ENCODE peak calls at places on chromosomes 7 and 10, in nine cellular contexts. One of them, this sample, is unnamed.

GRCh38 chr7:124784879-124785818 is 19.6 kb upstream of the GPR37 start:
- DNase-seq in vagina: no peak
- DNase-seq in Panc1: peak; percentile 55
- DNase-seq in CD4-positive, alpha-beta memory T cell: no peak
- DNase-seq in WERI-Rb-1: peak; percentile 48
- DNase-seq in cardiac muscle cell: peak; percentile 75
- DNase-seq in lung: no peak
- DNase-seq in upper lobe of left lung: peak; percentile 38
- DNase-seq in left ventricle myocardium inferior: no peak
- DNase-seq in this sample: peak; percentile 65

GRCh38 chr10:44016101-44016500 is 367.4 kb upstream of the ZNF32 start:
- DNase-seq in vagina: no peak
- DNase-seq in Panc1: no peak
- DNase-seq in CD4-positive, alpha-beta memory T cell: no peak
- DNase-seq in WERI-Rb-1: no peak
- DNase-seq in cardiac muscle cell: no peak
- DNase-seq in lung: no peak
- DNase-seq in upper lobe of left lung: no peak
- DNase-seq in left ventricle myocardium inferior: no peak
- DNase-seq in this sample: no peak

GRCh38 chr7:94701555-94701973 is 45.6 kb upstream of the SGCE start:
- DNase-seq in vagina: no peak
- DNase-seq in Panc1: no peak
- DNase-seq in CD4-positive, alpha-beta memory T cell: no peak
- DNase-seq in WERI-Rb-1: no peak
- DNase-seq in cardiac muscle cell: no peak
- DNase-seq in lung: no peak
- DNase-seq in upper lobe of left lung: no peak
- DNase-seq in left ventricle myocardium inferior: no peak
- DNase-seq in this sample: no peak

GRCh38 chr10:117663750-117664149 is 121.2 kb downstream of the EMX2 start:
- DNase-seq in vagina: peak; percentile 22
- DNase-seq in Panc1: peak; percentile 41
- DNase-seq in CD4-positive, alpha-beta memory T cell: no peak
- DNase-seq in WERI-Rb-1: no peak
- DNase-seq in cardiac muscle cell: no peak
- DNase-seq in lung: no peak
- DNase-seq in upper lobe of left lung: no peak
- DNase-seq in left ventricle myocardium inferior: no peak
- DNase-seq in this sample: no peak

GRCh38 chr7:141697211-141697871 is 4.6 kb downstream of the DENND11 start:
- DNase-seq in vagina: no peak
- DNase-seq in Panc1: no peak
- DNase-seq in CD4-positive, alpha-beta memory T cell: no peak
- DNase-seq in WERI-Rb-1: no peak
- DNase-seq in cardiac muscle cell: no peak
- DNase-seq in lung: no peak
- DNase-seq in upper lobe of left lung: no peak
- DNase-seq in left ventricle myocardium inferior: no peak
- DNase-seq in this sample: peak; percentile 11

GRCh38 chr7:92854501-92855238 is 18.3 kb upstream of the CDK6 start:
- DNase-seq in vagina: no peak
- DNase-seq in Panc1: no peak
- DNase-seq in CD4-positive, alpha-beta memory T cell: no peak
- DNase-seq in WERI-Rb-1: no peak
- DNase-seq in cardiac muscle cell: no peak
- DNase-seq in lung: no peak
- DNase-seq in upper lobe of left lung: no peak
- DNase-seq in left ventricle myocardium inferior: no peak
- DNase-seq in this sample: no peak

GRCh38 chr7:5643280-5643679 is 138.2 kb downstream of the RNF216 start:
- DNase-seq in vagina: no peak
- DNase-seq in Panc1: no peak
- DNase-seq in CD4-positive, alpha-beta memory T cell: peak; percentile 35
- DNase-seq in WERI-Rb-1: no peak
- DNase-seq in cardiac muscle cell: no peak
- DNase-seq in lung: no peak
- DNase-seq in upper lobe of left lung: peak; percentile 44
- DNase-seq in left ventricle myocardium inferior: peak; percentile 47
- DNase-seq in this sample: no peak

GRCh38 chr7:44565097-44565794 is 8.5 kb downstream of the DDX56 start:
- DNase-seq in vagina: no peak
- DNase-seq in Panc1: peak; percentile 48
- DNase-seq in CD4-positive, alpha-beta memory T cell: peak; percentile 58
- DNase-seq in WERI-Rb-1: peak; percentile 69
- DNase-seq in cardiac muscle cell: peak; percentile 74
- DNase-seq in lung: peak; percentile 60
- DNase-seq in upper lobe of left lung: peak; percentile 72
- DNase-seq in left ventricle myocardium inferior: peak; percentile 67
- DNase-seq in this sample: no peak

GRCh38 chr10:4595920-4596319 is 230.1 kb upstream of the AKR1E2 start:
- DNase-seq in vagina: no peak
- DNase-seq in Panc1: no peak
- DNase-seq in CD4-positive, alpha-beta memory T cell: no peak
- DNase-seq in WERI-Rb-1: no peak
- DNase-seq in cardiac muscle cell: no peak
- DNase-seq in lung: no peak
- DNase-seq in upper lobe of left lung: no peak
- DNase-seq in left ventricle myocardium inferior: no peak
- DNase-seq in this sample: no peak

GRCh38 chr10:38054361-38054797 is 39.8 kb upstream of the ZNF37A start:
- DNase-seq in vagina: no peak
- DNase-seq in Panc1: no peak
- DNase-seq in CD4-positive, alpha-beta memory T cell: no peak
- DNase-seq in WERI-Rb-1: no peak
- DNase-seq in cardiac muscle cell: no peak
- DNase-seq in lung: no peak
- DNase-seq in upper lobe of left lung: no peak
- DNase-seq in left ventricle myocardium inferior: no peak
- DNase-seq in this sample: peak; percentile 62

GRCh38 chr10:9634466-9634865 is 1383.2 kb upstream of the CELF2 start:
- DNase-seq in vagina: no peak
- DNase-seq in Panc1: no peak
- DNase-seq in CD4-positive, alpha-beta memory T cell: no peak
- DNase-seq in WERI-Rb-1: no peak
- DNase-seq in cardiac muscle cell: no peak
- DNase-seq in lung: no peak
- DNase-seq in upper lobe of left lung: no peak
- DNase-seq in left ventricle myocardium inferior: no peak
- DNase-seq in this sample: peak; percentile 67

GRCh38 chr7:117816727-117817126 is 56.5 kb downstream of the CTTNBP2 start:
- DNase-seq in vagina: no peak
- DNase-seq in Panc1: no peak
- DNase-seq in CD4-positive, alpha-beta memory T cell: no peak
- DNase-seq in WERI-Rb-1: no peak
- DNase-seq in cardiac muscle cell: no peak
- DNase-seq in lung: no peak
- DNase-seq in upper lobe of left lung: no peak
- DNase-seq in left ventricle myocardium inferior: no peak
- DNase-seq in this sample: no peak

GRCh38 chr10:86355571-86356038 is 11.0 kb downstream of the GRID1 start:
- DNase-seq in vagina: no peak
- DNase-seq in Panc1: no peak
- DNase-seq in CD4-positive, alpha-beta memory T cell: no peak
- DNase-seq in WERI-Rb-1: no peak
- DNase-seq in cardiac muscle cell: no peak
- DNase-seq in lung: peak; percentile 46
- DNase-seq in upper lobe of left lung: peak; percentile 51
- DNase-seq in left ventricle myocardium inferior: peak; percentile 59
- DNase-seq in this sample: no peak

GRCh38 chr7:143379607-143380263 is 1.4 kb upstream of the ZYX start:
- DNase-seq in vagina: no peak
- DNase-seq in Panc1: no peak
- DNase-seq in CD4-positive, alpha-beta memory T cell: no peak
- DNase-seq in WERI-Rb-1: no peak
- DNase-seq in cardiac muscle cell: no peak
- DNase-seq in lung: no peak
- DNase-seq in upper lobe of left lung: no peak
- DNase-seq in left ventricle myocardium inferior: no peak
- DNase-seq in this sample: no peak

GRCh38 chr7:148084138-148084537 is 506.4 kb upstream of the C7orf33 start:
- DNase-seq in vagina: no peak
- DNase-seq in Panc1: peak; percentile 25
- DNase-seq in CD4-positive, alpha-beta memory T cell: no peak
- DNase-seq in WERI-Rb-1: peak; percentile 69
- DNase-seq in cardiac muscle cell: peak; percentile 77
- DNase-seq in lung: no peak
- DNase-seq in upper lobe of left lung: peak; percentile 25
- DNase-seq in left ventricle myocardium inferior: no peak
- DNase-seq in this sample: no peak

GRCh38 chr7:132066776-132067175 is 509.5 kb downstream of the PLXNA4 start:
- DNase-seq in vagina: no peak
- DNase-seq in Panc1: no peak
- DNase-seq in CD4-positive, alpha-beta memory T cell: no peak
- DNase-seq in WERI-Rb-1: no peak
- DNase-seq in cardiac muscle cell: no peak
- DNase-seq in lung: no peak
- DNase-seq in upper lobe of left lung: no peak
- DNase-seq in left ventricle myocardium inferior: peak; percentile 68
- DNase-seq in this sample: no peak

DNA sequence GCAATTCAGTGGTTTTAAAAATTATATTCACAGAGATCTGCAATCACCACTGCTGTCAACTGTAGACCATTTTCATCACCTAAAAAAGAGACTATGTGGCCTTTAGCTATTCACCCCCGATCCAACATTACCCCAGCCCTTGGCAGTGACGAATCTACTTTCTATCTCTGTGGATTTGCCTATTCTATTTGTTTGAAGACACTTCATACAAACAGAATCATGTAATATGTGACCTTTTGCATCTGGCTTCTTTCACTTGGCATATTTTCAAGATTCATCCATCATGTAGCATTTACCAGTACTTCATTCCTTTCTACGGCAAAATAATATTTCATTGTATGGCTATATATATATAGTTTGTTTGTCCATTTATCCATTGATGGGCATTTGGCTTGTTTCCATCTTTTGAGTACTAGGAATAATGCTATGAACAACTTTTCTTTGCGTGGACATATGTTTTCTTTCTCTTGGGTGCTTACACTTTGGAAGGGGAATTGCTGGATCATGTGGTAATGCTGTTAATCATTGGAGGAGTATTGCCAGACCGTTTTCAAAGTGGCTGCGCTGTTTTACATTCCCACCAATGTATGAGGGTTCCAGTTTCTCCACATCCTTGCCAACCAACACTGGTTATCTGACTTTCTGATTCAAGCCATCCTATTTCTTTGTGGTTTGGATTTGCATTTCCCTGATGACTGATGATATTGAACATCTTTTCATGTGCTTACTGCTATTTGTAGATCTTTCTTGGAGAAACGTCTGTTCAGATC is 22.3 kb downstream of the ADAMTS14 start:
- DNase-seq in vagina: no peak
- DNase-seq in Panc1: no peak
- DNase-seq in CD4-positive, alpha-beta memory T cell: no peak
- DNase-seq in WERI-Rb-1: no peak
- DNase-seq in cardiac muscle cell: no peak
- DNase-seq in lung: no peak
- DNase-seq in upper lobe of left lung: no peak
- DNase-seq in left ventricle myocardium inferior: no peak
- DNase-seq in this sample: peak; percentile 75
- H3K27ac ChIP-seq in vagina: peak overlapping the region; percentile 3
- H3K27ac ChIP-seq in Panc1: no peak overlapping the region
- H3K27ac ChIP-seq in CD4-positive, alpha-beta memory T cell: no peak overlapping the region
- H3K27ac ChIP-seq in WERI-Rb-1: no peak overlapping the region
- H3K27ac ChIP-seq in cardiac muscle cell: no peak overlapping the region
- H3K27ac ChIP-seq in lung: no peak overlapping the region
- H3K27ac ChIP-seq in upper lobe of left lung: no peak overlapping the region
- H3K27ac ChIP-seq in left ventricle myocardium inferior: peak overlapping the region; percentile 28
- H3K27ac ChIP-seq in this sample: peak overlapping the region; percentile 52

GRCh38 chr10:12919574-12919973 is 81.9 kb downstream of the CCDC3 start:
- DNase-seq in vagina: peak; percentile 49
- DNase-seq in Panc1: no peak
- DNase-seq in CD4-positive, alpha-beta memory T cell: no peak
- DNase-seq in WERI-Rb-1: no peak
- DNase-seq in cardiac muscle cell: no peak
- DNase-seq in lung: no peak
- DNase-seq in upper lobe of left lung: no peak
- DNase-seq in left ventricle myocardium inferior: no peak
- DNase-seq in this sample: no peak

GRCh38 chr10:12922117-12922900 is 79.2 kb downstream of the CCDC3 start:
- DNase-seq in vagina: peak; percentile 49
- DNase-seq in Panc1: no peak
- DNase-seq in CD4-positive, alpha-beta memory T cell: no peak
- DNase-seq in WERI-Rb-1: no peak
- DNase-seq in cardiac muscle cell: no peak
- DNase-seq in lung: no peak
- DNase-seq in upper lobe of left lung: no peak
- DNase-seq in left ventricle myocardium inferior: no peak
- DNase-seq in this sample: no peak

GRCh38 chr10:12916587-12916986 is 84.9 kb downstream of the CCDC3 start:
- DNase-seq in vagina: peak; percentile 71
- DNase-seq in Panc1: no peak
- DNase-seq in CD4-positive, alpha-beta memory T cell: no peak
- DNase-seq in WERI-Rb-1: no peak
- DNase-seq in cardiac muscle cell: no peak
- DNase-seq in lung: no peak
- DNase-seq in upper lobe of left lung: no peak
- DNase-seq in left ventricle myocardium inferior: no peak
- DNase-seq in this sample: no peak

GRCh38 chr10:12924911-12925310 is 76.6 kb downstream of the CCDC3 start:
- DNase-seq in vagina: peak; percentile 78
- DNase-seq in Panc1: no peak
- DNase-seq in CD4-positive, alpha-beta memory T cell: no peak
- DNase-seq in WERI-Rb-1: no peak
- DNase-seq in cardiac muscle cell: no peak
- DNase-seq in lung: no peak
- DNase-seq in upper lobe of left lung: no peak
- DNase-seq in left ventricle myocardium inferior: no peak
- DNase-seq in this sample: no peak

GRCh38 chr10:12921163-12921562 is 80.3 kb downstream of the CCDC3 start:
- DNase-seq in vagina: peak; percentile 22
- DNase-seq in Panc1: no peak
- DNase-seq in CD4-positive, alpha-beta memory T cell: no peak
- DNase-seq in WERI-Rb-1: no peak
- DNase-seq in cardiac muscle cell: no peak
- DNase-seq in lung: no peak
- DNase-seq in upper lobe of left lung: no peak
- DNase-seq in left ventricle myocardium inferior: no peak
- DNase-seq in this sample: no peak
- H3K27ac ChIP-seq in vagina: no peak overlapping the region
- H3K27ac ChIP-seq in Panc1: no peak overlapping the region
- H3K27ac ChIP-seq in CD4-positive, alpha-beta memory T cell: no peak overlapping the region
- H3K27ac ChIP-seq in WERI-Rb-1: no peak overlapping the region
- H3K27ac ChIP-seq in cardiac muscle cell: no peak overlapping the region
- H3K27ac ChIP-seq in lung: no peak overlapping the region
- H3K27ac ChIP-seq in upper lobe of left lung: no peak overlapping the region
- H3K27ac ChIP-seq in left ventricle myocardium inferior: no peak overlapping the region
- H3K27ac ChIP-seq in this sample: no peak overlapping the region

GRCh38 chr10:84118395-84119006 is 20.8 kb upstream of the GHITM start:
- DNase-seq in vagina: no peak
- DNase-seq in Panc1: no peak
- DNase-seq in CD4-positive, alpha-beta memory T cell: no peak
- DNase-seq in WERI-Rb-1: no peak
- DNase-seq in cardiac muscle cell: no peak
- DNase-seq in lung: no peak
- DNase-seq in upper lobe of left lung: no peak
- DNase-seq in left ventricle myocardium inferior: no peak
- DNase-seq in this sample: no peak
- H3K27ac ChIP-seq in vagina: no peak overlapping the region
- H3K27ac ChIP-seq in Panc1: no peak overlapping the region
- H3K27ac ChIP-seq in CD4-positive, alpha-beta memory T cell: no peak overlapping the region
- H3K27ac ChIP-seq in WERI-Rb-1: no peak overlapping the region
- H3K27ac ChIP-seq in cardiac muscle cell: no peak overlapping the region
- H3K27ac ChIP-seq in lung: no peak overlapping the region
- H3K27ac ChIP-seq in upper lobe of left lung: no peak overlapping the region
- H3K27ac ChIP-seq in left ventricle myocardium inferior: no peak overlapping the region
- H3K27ac ChIP-seq in this sample: no peak overlapping the region

GRCh38 chr7:129947701-129948100 is 5.1 kb downstream of the UBE2H start:
- DNase-seq in vagina: no peak
- DNase-seq in Panc1: no peak
- DNase-seq in CD4-positive, alpha-beta memory T cell: no peak
- DNase-seq in WERI-Rb-1: no peak
- DNase-seq in cardiac muscle cell: no peak
- DNase-seq in lung: no peak
- DNase-seq in upper lobe of left lung: peak; percentile 24
- DNase-seq in left ventricle myocardium inferior: no peak
- DNase-seq in this sample: no peak
- H3K27ac ChIP-seq in vagina: peak overlapping the region; percentile 99
- H3K27ac ChIP-seq in Panc1: no peak overlapping the region
- H3K27ac ChIP-seq in CD4-positive, alpha-beta memory T cell: no peak overlapping the region
- H3K27ac ChIP-seq in WERI-Rb-1: no peak overlapping the region
- H3K27ac ChIP-seq in cardiac muscle cell: no peak overlapping the region
- H3K27ac ChIP-seq in lung: peak overlapping the region; percentile 98
- H3K27ac ChIP-seq in upper lobe of left lung: peak overlapping the region; percentile 98
- H3K27ac ChIP-seq in left ventricle myocardium inferior: peak overlapping the region; percentile 98
- H3K27ac ChIP-seq in this sample: peak overlapping the region; percentile 22